ENCODE peak calls at places on chromosomes 5 and 9, in six cellular contexts. R is fibroblast of pulmonary artery, X is endothelial cell, Z is tibial nerve, W is GM13976, G is epithelial cell of esophagus. Q is an unnamed sample.

GRCh38 chr5:84779206-84779605 is 394.5 kb upstream of the EDIL3 start:
- DNase-seq in X (no peak), R (no peak), Z (no peak), W (no peak), G (peak; percentile 4), Q (no peak)

GRCh38 chr9:19373527-19373926 is 6.5 kb downstream of the RPS6 start:
- DNase-seq in X (no peak), R (no peak), W (no peak), Z (no peak), G (no peak), Q (no peak)

GRCh38 chr5:97544279-97545077 is 361.4 kb upstream of the RIOK2 start:
- DNase-seq in G (peak; percentile 27), Z (no peak), R (no peak), X (no peak), W (no peak), Q (no peak)

GRCh38 chr9:3773661-3774060 is 247.9 kb upstream of the RFX3 start:
- DNase-seq in R (no peak), Z (no peak), W (no peak), X (no peak), G (no peak), Q (no peak)

GRCh38 chr5:103624035-103624461 is 61.5 kb upstream of the NUDT12 start:
- DNase-seq in Z (no peak), W (no peak), G (peak; percentile 51), R (peak; percentile 88), X (no peak), Q (no peak)

GRCh38 chr9:113548221-113549041 is 84.9 kb downstream of the RGS3 start:
- DNase-seq in Z (no peak), X (no peak), R (peak; percentile 84), W (no peak), G (no peak), Q (peak; percentile 24)

GRCh38 chr5:140402258-140403074 is 833 bp downstream of the ANKHD1 start:
- DNase-seq in X (peak; percentile 53), R (peak; percentile 39), W (peak; percentile 47), Z (no peak), G (peak; percentile 55), Q (no peak)

GRCh38 chr5:133425764-133426738 is 186.3 kb downstream of the FSTL4 start:
- DNase-seq in G (no peak), R (no peak), W (no peak), X (no peak), Z (no peak), Q (no peak)

GRCh38 chr9:9963861-9964260 is 648.9 kb downstream of the PTPRD start:
- DNase-seq in X (no peak), Z (no peak), W (no peak), R (no peak), G (no peak), Q (no peak)

DNA sequence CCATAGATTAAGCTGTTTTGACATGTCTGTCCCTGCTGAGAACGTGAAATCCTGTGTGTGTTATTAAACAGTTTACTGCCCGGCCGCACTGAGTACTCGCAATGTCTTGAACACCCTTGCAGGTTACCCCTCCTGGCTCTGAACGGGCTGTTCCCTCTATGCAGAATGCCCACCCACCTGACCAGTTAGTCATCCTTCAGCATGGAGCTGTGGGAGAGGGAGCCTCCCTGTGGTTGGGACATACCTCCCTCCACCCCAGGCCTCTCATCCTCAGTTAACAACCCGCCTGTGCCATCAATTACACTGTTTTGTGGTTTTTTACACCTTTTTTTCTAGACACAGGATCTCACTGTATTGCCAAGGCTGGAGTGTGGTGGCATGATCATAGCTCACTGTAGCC is 26.0 kb downstream of the TJP2 start:
- DNase-seq in Z (no peak), G (peak; percentile 82), R (peak; percentile 52), W (no peak), X (no peak), Q (peak; percentile 34)
- TF ChIP-seq CTCF in Z (no peak), G (peak; percentile 41), R (peak; percentile 4), W (no peak), X (no peak), Q (no peak)

GRCh38 chr5:107556575-107556974 is 114.2 kb downstream of the EFNA5 start:
- DNase-seq in Z (no peak), G (no peak), W (no peak), X (no peak), R (no peak), Q (no peak)
- TF ChIP-seq CTCF in Z (no peak), G (no peak), W (no peak), X (no peak), R (no peak), Q (no peak)

GRCh38 chr9:137211532-137211931 is 6.0 kb downstream of the NDOR1 start:
- DNase-seq in R (no peak), Z (no peak), X (no peak), G (no peak), W (no peak), Q (no peak)

GRCh38 chr9:137212520-137212919 is 7.0 kb downstream of the NDOR1 start:
- DNase-seq in W (no peak), X (no peak), G (no peak), Z (no peak), R (no peak), Q (no peak)

GRCh38 chr9:137214620-137215019 is 7.4 kb downstream of the RNF208 start:
- DNase-seq in G (no peak), X (no peak), Z (no peak), R (no peak), W (no peak), Q (no peak)

GRCh38 chr9:137215196-137215986 is 6.6 kb downstream of the RNF208 start:
- DNase-seq in W (no peak), Z (no peak), X (no peak), R (no peak), G (no peak), Q (no peak)

DNA sequence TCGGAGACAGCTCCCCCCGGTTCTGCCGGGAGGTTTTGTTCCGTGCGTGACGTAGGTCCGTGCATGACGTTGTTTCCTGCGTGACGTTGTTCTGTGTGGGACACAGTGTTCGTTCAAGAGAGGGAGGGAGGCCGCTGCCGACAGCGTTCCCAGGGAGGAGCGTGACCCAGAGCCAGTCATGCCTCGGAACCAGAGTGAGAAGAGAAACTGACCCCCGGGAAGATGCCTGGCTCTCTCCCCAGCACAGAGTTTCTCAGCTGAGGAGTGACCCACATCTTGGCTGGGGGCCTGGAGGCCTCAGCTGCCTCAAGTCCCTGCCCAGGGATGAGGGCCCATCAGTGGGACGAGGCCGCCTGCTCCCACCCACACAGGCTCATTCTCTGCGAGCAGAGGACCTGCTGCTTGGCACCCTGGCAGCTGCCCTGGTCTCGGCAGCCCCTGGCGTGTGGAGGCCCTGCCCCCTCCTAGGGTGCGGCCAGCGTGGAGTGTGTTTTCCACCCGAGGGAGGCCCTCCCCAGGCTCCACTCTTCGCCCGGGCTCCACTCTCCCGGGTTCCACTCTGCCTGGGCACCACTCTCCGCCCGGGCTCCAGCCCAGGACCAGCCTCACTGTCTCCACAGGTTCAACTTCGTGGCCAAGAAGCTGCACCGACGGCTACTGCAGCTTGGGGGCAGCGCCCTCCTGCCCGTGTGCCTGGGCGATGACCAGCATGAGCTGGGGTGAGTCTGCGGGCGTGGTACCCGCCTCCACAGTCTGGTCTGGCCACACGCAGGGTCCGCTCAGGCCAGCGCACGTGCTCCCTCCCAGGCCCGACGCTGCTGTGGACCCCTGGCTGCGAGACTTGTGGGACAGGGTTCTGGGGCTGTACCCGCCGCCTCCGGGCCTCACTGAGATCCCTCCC is 7.9 kb downstream of the NDOR1 start:
- DNase-seq in Z (no peak), W (no peak), R (no peak), G (no peak), X (no peak), Q (no peak)
- TF ChIP-seq CTCF in Z (no peak), W (no peak), R (peak; percentile 10), G (peak; percentile 19), X (no peak), Q (no peak)

GRCh38 chr9:30967484-30967883 is 1417.0 kb upstream of the ACO1 start:
- DNase-seq in G (peak; percentile 30), X (no peak), W (no peak), R (peak; percentile 16), Z (no peak), Q (no peak)
- TF ChIP-seq CTCF in G (no peak), X (no peak), W (no peak), R (no peak), Z (no peak), Q (no peak)

Q was measured in omental fat pad.